ENCODE peak calls at places on chromosome 21, in four cellular contexts. One of them, this sample, is unnamed.

GRCh38 chr21:45496968-45497845 is 45.0 kb downstream of the SLC19A1 start:
- DNase-seq in HCT116: no peak
- DNase-seq in neuronal stem cell: no peak
- DNase-seq in AG10803: no peak
- DNase-seq in this sample: no peak

GRCh38 chr21:32427958-32428623 is 15.6 kb downstream of the EVA1C start:
- DNase-seq in AG10803: no peak
- DNase-seq in neuronal stem cell: no peak
- DNase-seq in HCT116: no peak
- DNase-seq in this sample: no peak

GRCh38 chr21:34613679-34614442 is 1.1 kb downstream of the RCAN1 start:
- DNase-seq in AG10803: peak
- DNase-seq in neuronal stem cell: no peak
- DNase-seq in HCT116: no peak
- DNase-seq in this sample: no peak

GRCh38 chr21:30718239-30718909 is at the start of gene KRTAP21-3:
- DNase-seq in HCT116: peak
- DNase-seq in neuronal stem cell: no peak
- DNase-seq in AG10803: no peak
- DNase-seq in this sample: peak

GRCh38 chr21:34012640-34013039 is 60.7 kb upstream of the MRPS6 start:
- DNase-seq in neuronal stem cell: no peak
- DNase-seq in HCT116: no peak
- DNase-seq in AG10803: no peak
- DNase-seq in this sample: no peak

GRCh38 chr21:43305336-43305665 is 121.6 kb downstream of the SIK1 start:
- DNase-seq in neuronal stem cell: no peak
- DNase-seq in AG10803: no peak
- DNase-seq in HCT116: no peak
- DNase-seq in this sample: no peak

GRCh38 chr21:29157084-29157483 is 26.6 kb downstream of the MAP3K7CL start:
- DNase-seq in AG10803: no peak
- DNase-seq in HCT116: no peak
- DNase-seq in neuronal stem cell: no peak
- DNase-seq in this sample: no peak

GRCh38 chr21:21230672-21231071 is 232.5 kb downstream of the NCAM2 start:
- DNase-seq in AG10803: no peak
- DNase-seq in neuronal stem cell: no peak
- DNase-seq in HCT116: no peak
- DNase-seq in this sample: peak

GRCh38 chr21:34639882-34640788 is 25.2 kb upstream of the RCAN1 start:
- DNase-seq in neuronal stem cell: no peak
- DNase-seq in HCT116: no peak
- DNase-seq in AG10803: no peak
- DNase-seq in this sample: peak

GRCh38 chr21:29155118-29155932 is 24.9 kb downstream of the MAP3K7CL start:
- DNase-seq in neuronal stem cell: no peak
- DNase-seq in HCT116: no peak
- DNase-seq in AG10803: peak
- DNase-seq in this sample: peak

GRCh38 chr21:37460196-37460595 is 93.6 kb downstream of the DYRK1A start:
- DNase-seq in AG10803: no peak
- DNase-seq in neuronal stem cell: peak
- DNase-seq in HCT116: no peak
- DNase-seq in this sample: no peak

GRCh38 chr21:34074283-34075098 is 1.1 kb downstream of the MRPS6 start:
- DNase-seq in HCT116: no peak
- DNase-seq in AG10803: no peak
- DNase-seq in neuronal stem cell: no peak
- DNase-seq in this sample: no peak

GRCh38 chr21:23694396-23694795 is 1912.9 kb downstream of the MRPL39 start:
- DNase-seq in HCT116: no peak
- DNase-seq in AG10803: no peak
- DNase-seq in neuronal stem cell: no peak
- DNase-seq in this sample: no peak

GRCh38 chr21:33028271-33028670 is 2.5 kb downstream of the OLIG2 start:
- DNase-seq in AG10803: no peak
- DNase-seq in neuronal stem cell: no peak
- DNase-seq in HCT116: no peak
- DNase-seq in this sample: no peak

GRCh38 chr21:45386728-45387371 is 18.1 kb upstream of the COL18A1 start:
- DNase-seq in neuronal stem cell: no peak
- DNase-seq in HCT116: no peak
- DNase-seq in AG10803: peak
- DNase-seq in this sample: peak

GRCh38 chr21:33025106-33025470 is 647 bp upstream of the OLIG2 start:
- DNase-seq in AG10803: no peak
- DNase-seq in HCT116: no peak
- DNase-seq in neuronal stem cell: no peak
- DNase-seq in this sample: no peak

GRCh38 chr21:18877932-18878331 is 474.3 kb upstream of the TMPRSS15 start:
- DNase-seq in neuronal stem cell: no peak
- DNase-seq in AG10803: no peak
- DNase-seq in HCT116: no peak
- DNase-seq in this sample: no peak

GRCh38 chr21:20729376-20729775 is 268.8 kb upstream of the NCAM2 start:
- DNase-seq in HCT116: no peak
- DNase-seq in neuronal stem cell: no peak
- DNase-seq in AG10803: no peak
- DNase-seq in this sample: peak

GRCh38 chr21:33051925-33052324 is 18.0 kb upstream of the OLIG1 start:
- DNase-seq in neuronal stem cell: no peak
- DNase-seq in AG10803: no peak
- DNase-seq in HCT116: no peak
- DNase-seq in this sample: no peak

GRCh38 chr21:18245493-18245967 is 897 bp downstream of the CHODL start:
- DNase-seq in HCT116: no peak
- DNase-seq in neuronal stem cell: peak
- DNase-seq in AG10803: no peak
- DNase-seq in this sample: peak

GRCh38 chr21:14321042-14321441 is 61.9 kb downstream of the HSPA13 start:
- DNase-seq in neuronal stem cell: no peak
- DNase-seq in HCT116: no peak
- DNase-seq in AG10803: peak
- DNase-seq in this sample: peak

GRCh38 chr21:33231526-33231925 is 1.8 kb downstream of the IFNAR2 start:
- DNase-seq in HCT116: no peak
- DNase-seq in neuronal stem cell: no peak
- DNase-seq in AG10803: no peak
- DNase-seq in this sample: no peak

GRCh38 chr21:45542667-45543370 is 579 bp upstream of the SLC19A1 start:
- DNase-seq in AG10803: no peak
- DNase-seq in neuronal stem cell: no peak
- DNase-seq in HCT116: no peak
- DNase-seq in this sample: no peak

GRCh38 chr21:22201142-22201541 is 1202.9 kb downstream of the NCAM2 start:
- DNase-seq in AG10803: no peak
- DNase-seq in neuronal stem cell: no peak
- DNase-seq in HCT116: no peak
- DNase-seq in this sample: no peak

GRCh38 chr21:37266515-37267221 is 466 bp downstream of the VPS26C start:
- DNase-seq in AG10803: peak
- DNase-seq in HCT116: no peak
- DNase-seq in neuronal stem cell: peak
- DNase-seq in this sample: peak

GRCh38 chr21:32083175-32083574 is 195.7 kb downstream of the MIS18A start:
- DNase-seq in neuronal stem cell: no peak
- DNase-seq in HCT116: no peak
- DNase-seq in AG10803: no peak
- DNase-seq in this sample: peak

GRCh38 chr21:46122241-46122671 is 24.3 kb downstream of the COL6A2 start:
- DNase-seq in neuronal stem cell: no peak
- DNase-seq in HCT116: no peak
- DNase-seq in AG10803: peak
- DNase-seq in this sample: peak

GRCh38 chr21:29499734-29500343 is 201.1 kb downstream of the BACH1 start:
- DNase-seq in HCT116: peak
- DNase-seq in AG10803: peak
- DNase-seq in neuronal stem cell: no peak
- DNase-seq in this sample: peak

GRCh38 chr21:32955307-32955937 is 70.3 kb upstream of the OLIG2 start:
- DNase-seq in HCT116: no peak
- DNase-seq in AG10803: no peak
- DNase-seq in neuronal stem cell: peak
- DNase-seq in this sample: no peak

GRCh38 chr21:36171741-36172331 is 15.2 kb downstream of the DOP1B start:
- DNase-seq in AG10803: no peak
- DNase-seq in HCT116: no peak
- DNase-seq in neuronal stem cell: no peak
- DNase-seq in this sample: no peak

GRCh38 chr21:36169465-36170128 is 13.0 kb downstream of the DOP1B start:
- DNase-seq in HCT116: no peak
- DNase-seq in AG10803: no peak
- DNase-seq in neuronal stem cell: no peak
- DNase-seq in this sample: no peak

GRCh38 chr21:36166705-36167104 is 10.1 kb downstream of the DOP1B start:
- DNase-seq in neuronal stem cell: no peak
- DNase-seq in AG10803: no peak
- DNase-seq in HCT116: no peak
- DNase-seq in this sample: no peak

GRCh38 chr21:36170823-36171222 is 14.2 kb downstream of the DOP1B start:
- DNase-seq in neuronal stem cell: no peak
- DNase-seq in HCT116: no peak
- DNase-seq in AG10803: no peak
- DNase-seq in this sample: no peak

GRCh38 chr21:36171327-36171726 is 14.7 kb downstream of the DOP1B start:
- DNase-seq in neuronal stem cell: no peak
- DNase-seq in HCT116: no peak
- DNase-seq in AG10803: no peak
- DNase-seq in this sample: no peak
- H3K4me3 ChIP-seq in neuronal stem cell: no peak
- H3K4me3 ChIP-seq in HCT116: no peak
- H3K4me3 ChIP-seq in AG10803: no peak
- H3K4me3 ChIP-seq in this sample: no peak

DNA sequence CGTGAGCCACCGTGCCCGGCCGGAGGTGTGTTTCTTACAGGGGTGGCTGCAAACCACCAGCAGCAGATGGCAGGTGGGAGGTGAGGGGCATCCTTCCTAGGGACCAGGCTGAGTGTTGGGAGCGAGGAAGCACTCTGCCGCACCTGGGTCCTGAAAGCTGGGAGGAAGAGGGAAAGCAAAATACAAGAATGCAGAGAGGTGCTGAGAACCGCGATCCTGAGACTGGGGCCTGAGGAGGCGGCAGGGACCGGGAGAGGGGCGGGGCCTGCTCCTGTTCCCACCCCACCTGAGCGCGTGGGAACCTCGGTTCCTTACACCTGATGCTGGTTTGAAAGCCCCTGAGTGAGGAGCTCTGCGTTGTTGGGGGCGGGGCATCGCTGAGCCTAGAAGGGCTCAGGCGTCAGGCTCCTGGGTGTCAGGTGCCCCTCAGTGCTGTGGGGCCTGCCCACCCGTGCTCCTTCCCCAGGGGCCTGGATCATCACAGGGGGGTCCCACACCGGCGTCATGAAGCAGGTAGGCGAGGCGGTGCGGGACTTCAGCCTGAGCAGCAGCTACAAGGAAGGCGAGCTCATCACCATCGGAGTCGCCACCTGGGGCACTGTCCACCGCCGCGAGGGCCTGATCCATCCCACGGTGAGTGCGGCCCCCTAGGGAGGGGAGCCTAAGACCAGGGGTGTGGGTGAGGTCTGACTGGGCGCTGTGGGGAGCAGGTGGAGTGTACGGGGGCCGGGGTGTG is 15.5 kb downstream of the TRPM2 start:
- DNase-seq in AG10803: no peak
- DNase-seq in neuronal stem cell: no peak
- DNase-seq in HCT116: no peak
- DNase-seq in this sample: no peak
- H3K4me3 ChIP-seq in AG10803: no peak
- H3K4me3 ChIP-seq in neuronal stem cell: no peak
- H3K4me3 ChIP-seq in HCT116: no peak
- H3K4me3 ChIP-seq in this sample: no peak

DNA sequence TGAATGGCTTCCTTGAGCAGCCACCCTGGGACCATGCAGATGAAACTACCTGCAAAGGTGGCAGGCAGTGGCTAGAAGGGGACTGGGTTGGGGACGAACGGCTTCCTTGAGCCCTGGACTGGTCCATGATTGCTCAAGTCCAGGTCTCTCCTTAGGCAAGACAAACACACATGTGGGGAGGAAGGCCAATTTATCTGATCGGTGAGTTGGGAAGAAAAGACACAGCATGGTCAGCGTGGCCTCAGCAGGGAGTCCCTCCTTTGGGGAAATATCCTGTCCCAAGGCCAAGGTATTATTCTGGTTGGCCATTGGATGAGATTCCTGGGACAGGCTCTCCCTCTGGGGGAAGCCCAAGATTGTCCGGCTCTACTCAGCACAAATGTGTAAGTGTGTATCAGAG is 116.3 kb upstream of the ERG start:
- DNase-seq in AG10803: no peak
- DNase-seq in HCT116: no peak
- DNase-seq in neuronal stem cell: no peak
- DNase-seq in this sample: no peak
- H3K4me3 ChIP-seq in AG10803: no peak
- H3K4me3 ChIP-seq in HCT116: no peak
- H3K4me3 ChIP-seq in neuronal stem cell: no peak
- H3K4me3 ChIP-seq in this sample: no peak

GRCh38 chr21:25420831-25421230 is 186.4 kb downstream of the MRPL39 start:
- DNase-seq in neuronal stem cell: no peak
- DNase-seq in HCT116: no peak
- DNase-seq in AG10803: no peak
- DNase-seq in this sample: no peak

GRCh38 chr21:25424045-25424444 is 183.2 kb downstream of the MRPL39 start:
- DNase-seq in neuronal stem cell: no peak
- DNase-seq in AG10803: no peak
- DNase-seq in HCT116: no peak
- DNase-seq in this sample: no peak

GRCh38 chr21:25424674-25425073 is 182.6 kb downstream of the MRPL39 start:
- DNase-seq in HCT116: no peak
- DNase-seq in neuronal stem cell: no peak
- DNase-seq in AG10803: no peak
- DNase-seq in this sample: no peak

GRCh38 chr21:25422610-25423608 is 184.4 kb downstream of the MRPL39 start:
- DNase-seq in HCT116: no peak
- DNase-seq in neuronal stem cell: no peak
- DNase-seq in AG10803: no peak
- DNase-seq in this sample: no peak

GRCh38 chr21:25421327-25422028 is 185.8 kb downstream of the MRPL39 start:
- DNase-seq in AG10803: peak
- DNase-seq in neuronal stem cell: peak
- DNase-seq in HCT116: no peak
- DNase-seq in this sample: peak
- H3K4me3 ChIP-seq in AG10803: no peak
- H3K4me3 ChIP-seq in neuronal stem cell: no peak
- H3K4me3 ChIP-seq in HCT116: no peak
- H3K4me3 ChIP-seq in this sample: no peak

GRCh38 chr21:16279658-16280581 is 550.1 kb downstream of the USP25 start:
- DNase-seq in AG10803: peak
- DNase-seq in neuronal stem cell: peak
- DNase-seq in HCT116: no peak
- DNase-seq in this sample: peak
- H3K4me3 ChIP-seq in AG10803: peak
- H3K4me3 ChIP-seq in neuronal stem cell: no peak
- H3K4me3 ChIP-seq in HCT116: no peak
- H3K4me3 ChIP-seq in this sample: peak

This sample was measured in astrocyte of the spinal cord.